ENCODE peak calls at places on chromosomes 16 and 17, in nine cellular contexts. W is naive B cell, F is AG09309, Q is cardiac muscle cell, P is NCI-H82, R is GM20000, Y is occipital lobe, B is WTC11, L is GM19239. U is an unnamed sample.

GRCh38 chr16:52496051-52496876 is 50.7 kb downstream of the TOX3 start:
- DNase-seq in P (peak), Y (no peak), Q (no peak), L (no peak), R (no peak), F (no peak), W (no peak), B (no peak), U (no peak)

GRCh38 chr16:47490471-47490870 is 29.3 kb downstream of the PHKB start:
- DNase-seq in P (no peak), Y (no peak), F (no peak), B (no peak), R (no peak), Q (no peak), W (no peak), L (no peak), U (no peak)

GRCh38 chr16:9077001-9077809 is 14.2 kb upstream of the HAPSTR1 start:
- DNase-seq in B (no peak), Q (no peak), L (no peak), P (no peak), R (no peak), Y (no peak), F (peak), W (no peak), U (no peak)

GRCh38 chr17:32882734-32883133 is 5.8 kb upstream of the MYO1D start:
- DNase-seq in P (no peak), R (no peak), Q (no peak), Y (no peak), L (no peak), W (no peak), F (no peak), B (no peak), U (no peak)

GRCh38 chr17:19461139-19461538 is 50.1 kb downstream of the RNF112 start:
- DNase-seq in Y (peak), L (no peak), P (no peak), F (no peak), R (no peak), Q (no peak), W (no peak), B (peak), U (no peak)

GRCh38 chr16:72530434-72530833 is 358.5 kb upstream of the PMFBP1 start:
- DNase-seq in R (peak), L (no peak), F (peak), Q (peak), B (no peak), P (no peak), W (no peak), Y (no peak), U (no peak)

GRCh38 chr17:80782536-80783427 is 208.9 kb upstream of the CHMP6 start:
- DNase-seq in Y (no peak), W (no peak), R (no peak), B (no peak), Q (no peak), F (no peak), L (no peak), P (no peak), U (no peak)

GRCh38 chr16:34078697-34079096 is 619.3 kb downstream of the TP53TG3F start:
- DNase-seq in W (no peak), L (no peak), Y (no peak), P (no peak), F (no peak), R (no peak), Q (peak), B (no peak), U (peak)

GRCh38 chr17:42378597-42379594 is 9.3 kb downstream of the STAT3 start:
- DNase-seq in Q (peak), W (peak), F (no peak), R (peak), B (no peak), Y (no peak), P (no peak), L (no peak), U (no peak)

GRCh38 chr17:43974541-43975315 is 21.0 kb upstream of the PYY start:
- DNase-seq in R (no peak), L (no peak), B (no peak), F (no peak), W (no peak), Y (no peak), P (peak), Q (no peak), U (no peak)

U was measured in brain pericyte.